ENCODE peak calls at places on chromosomes 16 and 17, in five cellular contexts. B is glutamatergic neuron, E is BJ, P is AG09309, G is AG10803. Y is an unnamed sample.

GRCh38 chr16:12089492-12090161 is 113.1 kb downstream of the SNX29 start:
- DNase-seq in B (peak), E (no peak), P (no peak), G (peak), Y (no peak)

GRCh38 chr17:31595666-31596381 is 204.3 kb downstream of the RAB11FIP4 start:
- DNase-seq in B (no peak), E (no peak), P (no peak), G (no peak), Y (no peak)

GRCh38 chr17:77882481-77883212 is 75.9 kb upstream of the TNRC6C start:
- DNase-seq in B (peak), E (no peak), P (no peak), G (peak), Y (no peak)

GRCh38 chr17:43950554-43950953 is 3.2 kb downstream of the PYY start:
- DNase-seq in B (no peak), E (no peak), P (no peak), G (no peak), Y (no peak)

GRCh38 chr17:76087531-76087930 is 8.5 kb downstream of the ZACN start:
- DNase-seq in B (no peak), E (no peak), P (no peak), G (no peak), Y (peak)

GRCh38 chr16:8819635-8820034 is 22.0 kb downstream of the PMM2 start:
- DNase-seq in B (no peak), E (no peak), P (no peak), G (no peak), Y (no peak)

GRCh38 chr17:37098910-37099664 is 150.3 kb downstream of the AATF start:
- DNase-seq in B (no peak), E (peak), P (peak), G (no peak), Y (no peak)

GRCh38 chr16:74461826-74462225 is 40.5 kb upstream of the CLEC18B start:
- DNase-seq in B (no peak), E (no peak), P (no peak), G (no peak), Y (no peak)

GRCh38 chr17:43532581-43532980 is 13.6 kb downstream of the ETV4 start:
- DNase-seq in B (no peak), E (no peak), P (no peak), G (no peak), Y (no peak)

GRCh38 chr17:31533546-31534155 is 142.2 kb downstream of the RAB11FIP4 start:
- DNase-seq in B (peak), E (no peak), P (peak), G (peak), Y (peak)

GRCh38 chr16:1180772-1181714 is 28.1 kb downstream of the CACNA1H start:
- DNase-seq in B (peak), E (no peak), P (no peak), G (no peak), Y (no peak)

GRCh38 chr16:50202926-50203624 is 50.0 kb downstream of the TENT4B start:
- DNase-seq in B (no peak), E (peak), P (peak), G (peak), Y (no peak)

GRCh38 chr16:82580293-82580900 is 46.4 kb upstream of the CDH13 start:
- DNase-seq in B (no peak), E (no peak), P (no peak), G (peak), Y (no peak)

GRCh38 chr17:82611140-82612058 is 36.8 kb downstream of the WDR45B start:
- DNase-seq in B (peak), E (no peak), P (no peak), G (peak), Y (peak)

GRCh38 chr16:69495821-69496220 is 69.9 kb upstream of the NFAT5 start:
- DNase-seq in B (no peak), E (no peak), P (no peak), G (no peak), Y (no peak)

GRCh38 chr17:16987830-16988601 is 16.1 kb upstream of the TNFRSF13B start:
- DNase-seq in B (peak), E (peak), P (peak), G (peak), Y (no peak)

GRCh38 chr17:62780951-62781350 is 27.2 kb downstream of the MARCHF10 start:
- DNase-seq in B (no peak), E (no peak), P (no peak), G (peak), Y (no peak)

GRCh38 chr17:5419959-5420653 is at the start of gene RPAIN:
- DNase-seq in B (peak), E (no peak), P (peak), G (peak), Y (peak)

GRCh38 chr16:16151315-16151714 is 72.0 kb downstream of the ABCC6 start:
- DNase-seq in B (no peak), E (no peak), P (no peak), G (no peak), Y (no peak)

GRCh38 chr17:63647065-63647725 is 25.0 kb downstream of the MAP3K3 start:
- DNase-seq in B (no peak), E (no peak), P (peak), G (peak), Y (no peak)

GRCh38 chr16:67055712-67056487 is 27.0 kb downstream of the CBFB start:
- DNase-seq in B (no peak), E (peak), P (peak), G (peak), Y (no peak)

GRCh38 chr16:27474921-27475320 is 72.9 kb downstream of the IL21R start:
- DNase-seq in B (no peak), E (no peak), P (no peak), G (no peak), Y (no peak)

GRCh38 chr17:80615311-80615710 is 70.7 kb downstream of the RPTOR start:
- DNase-seq in B (no peak), E (no peak), P (no peak), G (no peak), Y (peak)

GRCh38 chr17:78133971-78134898 is 3.7 kb downstream of the TMC8 start:
- DNase-seq in B (peak), E (no peak), P (no peak), G (no peak), Y (peak)

DNA sequence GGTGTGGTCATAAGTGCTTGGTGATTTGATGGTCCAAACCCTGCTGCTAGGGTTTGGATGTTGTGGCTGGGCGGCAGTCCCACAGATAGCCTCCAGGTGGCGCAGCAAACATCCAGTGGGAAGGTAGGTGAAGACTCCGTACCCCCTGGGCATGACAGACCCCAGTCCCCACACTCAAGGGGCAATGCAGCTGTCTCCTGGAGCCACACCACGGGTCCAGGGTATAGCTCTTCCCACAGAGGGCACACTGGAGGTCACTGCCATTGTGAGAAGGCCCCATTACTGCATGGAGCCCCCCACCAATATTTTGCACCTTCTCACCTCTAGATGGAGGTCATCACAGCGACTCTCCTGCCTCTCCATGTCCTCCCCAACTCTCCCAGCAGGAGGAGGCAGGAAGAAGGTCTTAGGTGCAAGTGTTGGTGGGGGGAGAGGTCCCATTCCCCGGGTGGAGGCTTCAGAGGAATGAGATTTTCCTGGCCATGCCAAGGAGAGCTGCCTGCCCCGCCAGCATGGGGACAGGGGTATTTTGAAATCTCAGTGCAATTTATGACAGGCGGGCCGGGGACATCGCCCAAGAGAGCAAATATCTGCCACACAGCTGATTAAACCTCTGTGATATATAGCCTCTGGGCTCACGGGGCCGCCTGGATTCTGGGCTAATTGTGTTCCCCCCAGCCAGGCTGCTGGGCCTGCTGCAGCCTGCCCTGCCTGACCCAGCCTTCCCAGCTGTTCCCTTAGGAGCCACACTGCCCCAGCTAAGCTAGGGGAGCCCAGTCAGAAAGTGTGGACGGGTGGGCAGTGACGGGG is 17.2 kb upstream of the C17orf113 start:
- DNase-seq in B (peak), E (no peak), P (no peak), G (peak), Y (peak)
- TF ChIP-seq CTCF in B (peak), E (peak), P (peak), G (peak), Y (peak)

GRCh38 chr17:50081757-50082156 is 13.4 kb upstream of the PDK2 start:
- DNase-seq in B (no peak), E (no peak), P (no peak), G (no peak), Y (no peak)

GRCh38 chr17:50078430-50078829 is 16.7 kb upstream of the PDK2 start:
- DNase-seq in B (no peak), E (no peak), P (no peak), G (no peak), Y (no peak)

GRCh38 chr17:50080096-50080480 is 15.1 kb upstream of the PDK2 start:
- DNase-seq in B (no peak), E (no peak), P (no peak), G (no peak), Y (no peak)

GRCh38 chr17:50080827-50081226 is 14.3 kb upstream of the PDK2 start:
- DNase-seq in B (no peak), E (no peak), P (no peak), G (no peak), Y (no peak)

DNA sequence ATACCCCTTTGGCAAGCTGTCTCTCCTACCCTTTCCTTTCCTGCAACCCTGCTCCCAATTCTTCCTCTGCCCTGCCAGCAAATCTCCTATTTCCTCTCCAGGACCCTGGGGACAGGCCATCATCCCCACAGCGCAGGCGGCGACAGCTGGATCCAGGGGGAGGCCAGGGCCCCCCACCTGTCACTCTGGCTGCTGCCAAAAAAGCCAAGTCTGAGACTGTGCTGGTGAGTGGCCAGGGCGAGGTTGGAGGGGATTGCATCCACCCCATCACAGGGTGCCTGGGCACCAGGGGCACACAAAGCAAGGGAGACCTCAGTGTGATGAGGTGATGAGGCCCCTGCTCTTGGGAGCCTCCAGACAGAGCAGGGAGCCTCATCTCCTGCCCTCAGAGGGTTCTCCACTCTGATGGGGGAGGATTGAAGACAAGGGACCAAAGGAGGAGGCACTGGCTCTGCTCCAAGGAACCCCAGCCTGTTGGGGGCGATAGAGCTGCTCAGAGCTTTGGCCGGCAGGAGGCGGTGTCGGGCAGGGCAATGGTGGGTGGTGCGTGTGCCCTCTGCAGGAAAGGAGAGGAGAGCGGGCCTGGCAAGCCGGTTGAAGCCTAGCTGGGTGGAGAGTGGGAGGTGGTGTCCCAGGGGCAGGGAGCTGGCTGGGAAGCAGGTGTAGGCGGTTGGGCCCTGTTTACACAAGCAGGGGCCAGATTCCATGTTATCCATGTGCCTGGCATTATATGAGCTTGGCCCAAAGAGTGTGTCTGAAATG is 15.6 kb upstream of the PDK2 start:
- DNase-seq in B (peak), E (no peak), P (no peak), G (peak), Y (no peak)
- TF ChIP-seq CTCF in B (no peak), E (peak), P (peak), G (peak), Y (peak)

GRCh38 chr17:21372256-21372954 is 3.8 kb upstream of the KCNJ12 start:
- DNase-seq in B (no peak), E (no peak), P (no peak), G (no peak), Y (no peak)
- TF ChIP-seq CTCF in B (no peak), E (no peak), P (no peak), G (no peak), Y (no peak)

GRCh38 chr16:56851671-56852400 is 13.2 kb upstream of the SLC12A3 start:
- DNase-seq in B (no peak), E (no peak), P (no peak), G (peak), Y (no peak)
- TF ChIP-seq CTCF in B (no peak), E (peak), P (peak), G (peak), Y (peak)

GRCh38 chr17:45990836-45991235 is 8.2 kb upstream of the STH start:
- DNase-seq in B (no peak), E (no peak), P (no peak), G (no peak), Y (no peak)
- TF ChIP-seq CTCF in B (no peak), E (no peak), P (no peak), G (no peak), Y (no peak)

DNA sequence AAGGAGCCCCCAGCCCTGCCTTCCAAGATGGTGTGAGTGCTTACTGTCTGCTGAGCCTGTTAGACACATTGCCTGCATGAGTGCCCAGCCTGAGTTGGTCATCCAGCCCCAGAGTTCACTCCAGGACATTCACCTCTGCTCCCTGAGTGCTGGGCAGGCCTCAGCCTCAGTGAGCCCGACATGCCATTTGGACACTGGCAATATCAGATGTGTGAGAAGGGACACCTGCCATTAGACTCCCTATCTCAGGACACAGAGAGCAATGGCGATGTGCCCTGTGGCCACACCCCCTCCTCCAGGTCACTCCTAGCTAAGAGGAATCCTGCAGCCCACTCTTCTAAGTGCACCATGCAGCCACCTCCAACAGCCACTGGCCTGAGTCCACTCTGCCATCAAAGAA is 34.7 kb upstream of the CES5A start:
- DNase-seq in B (no peak), E (no peak), P (no peak), G (no peak), Y (no peak)
- TF ChIP-seq CTCF in B (no peak), E (no peak), P (no peak), G (no peak), Y (no peak)

GRCh38 chr16:3400779-3401688 is at the start of the genes ZNF174 and ZSCAN32:
- DNase-seq in B (peak), E (peak), P (peak), G (peak), Y (peak)
- TF ChIP-seq CTCF in B (no peak), E (no peak), P (no peak), G (no peak), Y (no peak)

GRCh38 chr17:7324438-7324779 is 4.7 kb downstream of the NEURL4 start:
- DNase-seq in B (no peak), E (no peak), P (no peak), G (no peak), Y (no peak)
- TF ChIP-seq CTCF in B (no peak), E (no peak), P (no peak), G (no peak), Y (no peak)

GRCh38 chr16:51337662-51338061 is 186.6 kb upstream of the SALL1 start:
- DNase-seq in B (no peak), E (no peak), P (no peak), G (no peak), Y (no peak)
- TF ChIP-seq CTCF in B (no peak), E (peak), P (peak), G (peak), Y (no peak)

GRCh38 chr17:10463402-10463801 is 6.0 kb downstream of the MYH4 start:
- DNase-seq in B (no peak), E (no peak), P (no peak), G (no peak), Y (no peak)
- TF ChIP-seq CTCF in B (no peak), E (no peak), P (no peak), G (no peak), Y (no peak)

Y was measured in D721Med.